ENCODE peak calls at places on chromosomes 3 and 15, in nine cellular contexts. One of them, this sample, is unnamed.

GRCh38 chr3:80278056-80278455 is 510.3 kb upstream of the ROBO1 start:
- DNase-seq in heart left ventricle: no peak
- DNase-seq in BJ: no peak
- DNase-seq in GM13976: no peak
- DNase-seq in mucosa of descending colon: no peak
- DNase-seq in osteocyte: no peak
- DNase-seq in Peyer's patch: no peak
- DNase-seq in Caco-2: no peak
- DNase-seq in A549: no peak
- DNase-seq in this sample: no peak

GRCh38 chr15:94164202-94164807 is 67.1 kb upstream of the MCTP2 start:
- DNase-seq in BJ: no peak
- DNase-seq in A549: peak
- DNase-seq in mucosa of descending colon: no peak
- DNase-seq in Peyer's patch: peak
- DNase-seq in heart left ventricle: no peak
- DNase-seq in GM13976: peak
- DNase-seq in osteocyte: no peak
- DNase-seq in Caco-2: peak
- DNase-seq in this sample: peak

GRCh38 chr3:9279959-9280358 is 30.5 kb upstream of the SRGAP3 start:
- DNase-seq in GM13976: no peak
- DNase-seq in A549: peak
- DNase-seq in heart left ventricle: no peak
- DNase-seq in BJ: no peak
- DNase-seq in Caco-2: no peak
- DNase-seq in osteocyte: no peak
- DNase-seq in Peyer's patch: no peak
- DNase-seq in mucosa of descending colon: no peak
- DNase-seq in this sample: no peak

GRCh38 chr3:196502775-196503181 is 790 bp downstream of the RNF168 start:
- DNase-seq in Caco-2: peak
- DNase-seq in Peyer's patch: peak
- DNase-seq in osteocyte: no peak
- DNase-seq in A549: peak
- DNase-seq in BJ: peak
- DNase-seq in mucosa of descending colon: peak
- DNase-seq in GM13976: peak
- DNase-seq in heart left ventricle: peak
- DNase-seq in this sample: peak

GRCh38 chr15:70266412-70267089 is 168.8 kb upstream of the TLE3 start:
- DNase-seq in A549: no peak
- DNase-seq in heart left ventricle: peak
- DNase-seq in osteocyte: no peak
- DNase-seq in Peyer's patch: peak
- DNase-seq in Caco-2: no peak
- DNase-seq in BJ: no peak
- DNase-seq in GM13976: no peak
- DNase-seq in mucosa of descending colon: peak
- DNase-seq in this sample: no peak

GRCh38 chr3:163939926-163940325 is 1138.4 kb downstream of the SI start:
- DNase-seq in GM13976: no peak
- DNase-seq in osteocyte: no peak
- DNase-seq in A549: no peak
- DNase-seq in heart left ventricle: no peak
- DNase-seq in BJ: no peak
- DNase-seq in Peyer's patch: no peak
- DNase-seq in mucosa of descending colon: no peak
- DNase-seq in Caco-2: peak
- DNase-seq in this sample: no peak

GRCh38 chr15:39785139-39785538 is 2.5 kb upstream of the FSIP1 start:
- DNase-seq in Caco-2: no peak
- DNase-seq in heart left ventricle: no peak
- DNase-seq in BJ: no peak
- DNase-seq in GM13976: no peak
- DNase-seq in Peyer's patch: no peak
- DNase-seq in A549: no peak
- DNase-seq in mucosa of descending colon: no peak
- DNase-seq in osteocyte: no peak
- DNase-seq in this sample: no peak

GRCh38 chr3:134002326-134002725 is 27.4 kb downstream of the SLCO2A1 start:
- DNase-seq in mucosa of descending colon: no peak
- DNase-seq in heart left ventricle: no peak
- DNase-seq in GM13976: no peak
- DNase-seq in A549: peak
- DNase-seq in Caco-2: no peak
- DNase-seq in BJ: peak
- DNase-seq in Peyer's patch: no peak
- DNase-seq in osteocyte: no peak
- DNase-seq in this sample: no peak

GRCh38 chr3:172203522-172204258 is 164.3 kb downstream of the FNDC3B start:
- DNase-seq in heart left ventricle: no peak
- DNase-seq in GM13976: no peak
- DNase-seq in BJ: no peak
- DNase-seq in A549: peak
- DNase-seq in osteocyte: no peak
- DNase-seq in Peyer's patch: no peak
- DNase-seq in Caco-2: peak
- DNase-seq in mucosa of descending colon: no peak
- DNase-seq in this sample: no peak

GRCh38 chr15:66905954-66906353 is 159.4 kb upstream of the SMAD3 start:
- DNase-seq in A549: peak
- DNase-seq in Peyer's patch: no peak
- DNase-seq in GM13976: no peak
- DNase-seq in heart left ventricle: no peak
- DNase-seq in BJ: no peak
- DNase-seq in mucosa of descending colon: no peak
- DNase-seq in osteocyte: no peak
- DNase-seq in Caco-2: no peak
- DNase-seq in this sample: no peak
- TF ChIP-seq CTCF in A549: no peak
- TF ChIP-seq CTCF in Peyer's patch: no peak
- TF ChIP-seq CTCF in GM13976: no peak
- TF ChIP-seq CTCF in heart left ventricle: no peak
- TF ChIP-seq CTCF in BJ: peak
- TF ChIP-seq CTCF in mucosa of descending colon: no peak
- TF ChIP-seq CTCF in osteocyte: no peak
- TF ChIP-seq CTCF in Caco-2: no peak
- TF ChIP-seq CTCF in this sample: no peak

DNA sequence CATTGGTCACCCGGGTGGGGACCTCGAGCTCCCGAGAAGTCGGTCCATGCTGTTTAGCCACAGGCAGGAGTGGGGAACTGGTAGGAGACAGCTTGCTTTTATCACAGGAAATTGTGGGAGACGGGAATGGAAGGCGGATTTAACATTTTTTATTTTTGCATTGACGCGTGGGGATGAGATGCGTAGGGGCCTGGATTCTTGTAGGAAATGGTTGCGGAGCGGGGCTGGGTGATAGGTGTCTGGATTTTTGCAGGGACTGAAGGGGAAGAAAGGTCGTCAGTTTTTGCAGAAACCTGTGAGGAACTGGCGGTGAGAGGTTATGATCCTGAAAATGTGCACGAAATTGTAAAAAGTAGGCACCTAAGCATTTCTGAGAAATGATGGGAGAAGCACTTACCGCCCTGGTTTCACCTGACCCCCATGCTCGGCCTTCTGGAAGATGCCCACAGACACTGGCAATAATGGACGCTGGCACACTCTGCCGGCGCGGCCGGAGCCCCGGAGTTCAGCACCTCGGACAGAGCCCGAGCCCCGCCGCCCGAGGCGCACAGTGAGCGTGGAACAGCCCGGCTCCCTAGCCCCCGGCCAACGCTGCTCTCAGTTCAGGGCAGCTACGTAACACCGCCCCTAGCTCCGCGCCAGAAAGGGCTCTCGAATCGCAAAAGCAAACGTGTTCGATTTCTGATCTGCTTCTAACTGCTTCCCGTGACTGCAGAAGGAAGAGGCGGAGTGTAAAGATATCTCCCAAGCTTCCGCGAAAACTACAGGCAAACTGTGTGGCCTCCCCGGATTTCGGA is 928 bp downstream of the ANKRD34C start:
- DNase-seq in osteocyte: no peak
- DNase-seq in Peyer's patch: no peak
- DNase-seq in mucosa of descending colon: no peak
- DNase-seq in A549: peak
- DNase-seq in Caco-2: peak
- DNase-seq in GM13976: peak
- DNase-seq in BJ: no peak
- DNase-seq in heart left ventricle: peak
- DNase-seq in this sample: peak
- TF ChIP-seq CTCF in osteocyte: no peak
- TF ChIP-seq CTCF in Peyer's patch: no peak
- TF ChIP-seq CTCF in mucosa of descending colon: no peak
- TF ChIP-seq CTCF in A549: no peak
- TF ChIP-seq CTCF in Caco-2: no peak
- TF ChIP-seq CTCF in GM13976: no peak
- TF ChIP-seq CTCF in BJ: no peak
- TF ChIP-seq CTCF in heart left ventricle: no peak
- TF ChIP-seq CTCF in this sample: no peak

GRCh38 chr3:146593776-146594175 is 11.4 kb downstream of the PLSCR5 start:
- DNase-seq in GM13976: no peak
- DNase-seq in A549: no peak
- DNase-seq in osteocyte: no peak
- DNase-seq in Caco-2: no peak
- DNase-seq in BJ: no peak
- DNase-seq in mucosa of descending colon: no peak
- DNase-seq in Peyer's patch: no peak
- DNase-seq in heart left ventricle: no peak
- DNase-seq in this sample: no peak

GRCh38 chr3:146598486-146598885 is 6.7 kb downstream of the PLSCR5 start:
- DNase-seq in GM13976: no peak
- DNase-seq in Caco-2: no peak
- DNase-seq in heart left ventricle: no peak
- DNase-seq in osteocyte: no peak
- DNase-seq in mucosa of descending colon: no peak
- DNase-seq in Peyer's patch: no peak
- DNase-seq in BJ: no peak
- DNase-seq in A549: no peak
- DNase-seq in this sample: no peak

GRCh38 chr3:146589899-146590508 is 15.1 kb downstream of the PLSCR5 start:
- DNase-seq in mucosa of descending colon: no peak
- DNase-seq in A549: peak
- DNase-seq in Caco-2: peak
- DNase-seq in BJ: no peak
- DNase-seq in Peyer's patch: no peak
- DNase-seq in heart left ventricle: no peak
- DNase-seq in osteocyte: no peak
- DNase-seq in GM13976: peak
- DNase-seq in this sample: peak

GRCh38 chr3:146590521-146590920 is 14.6 kb downstream of the PLSCR5 start:
- DNase-seq in heart left ventricle: no peak
- DNase-seq in Peyer's patch: no peak
- DNase-seq in mucosa of descending colon: no peak
- DNase-seq in osteocyte: no peak
- DNase-seq in GM13976: no peak
- DNase-seq in A549: no peak
- DNase-seq in Caco-2: no peak
- DNase-seq in BJ: no peak
- DNase-seq in this sample: no peak

DNA sequence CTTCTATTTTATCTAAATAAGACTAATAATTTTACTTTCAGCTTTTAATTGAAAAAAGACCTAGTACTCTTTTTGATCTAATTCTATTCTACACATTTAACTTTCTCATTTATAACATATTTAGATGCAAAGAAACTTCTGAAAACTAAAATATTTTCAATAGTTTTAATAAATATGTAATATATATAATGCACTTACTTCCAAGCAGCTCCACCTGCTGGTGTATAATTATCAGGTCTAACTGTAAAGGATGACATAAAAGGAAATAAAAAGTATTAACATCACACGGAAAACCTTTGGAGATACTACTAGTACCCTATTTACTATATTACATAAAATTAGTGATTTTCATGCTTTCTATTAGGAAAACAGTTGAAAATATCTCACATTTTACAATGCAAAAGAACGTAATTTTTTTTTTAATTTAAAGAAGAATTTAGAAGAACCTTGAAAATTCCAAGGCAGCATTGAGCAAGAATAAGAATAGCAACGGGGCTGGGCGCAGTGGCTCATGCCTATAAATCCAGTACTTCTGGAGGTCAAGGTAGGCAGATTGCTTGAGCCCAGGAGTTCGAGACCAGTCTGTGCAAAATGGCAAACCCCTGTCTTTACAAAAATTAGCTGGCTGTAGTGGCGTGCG is 10.2 kb downstream of the PLSCR5 start:
- DNase-seq in A549: peak
- DNase-seq in Peyer's patch: no peak
- DNase-seq in Caco-2: no peak
- DNase-seq in mucosa of descending colon: no peak
- DNase-seq in GM13976: no peak
- DNase-seq in osteocyte: no peak
- DNase-seq in heart left ventricle: no peak
- DNase-seq in BJ: no peak
- DNase-seq in this sample: no peak
- TF ChIP-seq CTCF in A549: peak
- TF ChIP-seq CTCF in Peyer's patch: peak
- TF ChIP-seq CTCF in Caco-2: peak
- TF ChIP-seq CTCF in mucosa of descending colon: no peak
- TF ChIP-seq CTCF in GM13976: peak
- TF ChIP-seq CTCF in osteocyte: peak
- TF ChIP-seq CTCF in heart left ventricle: peak
- TF ChIP-seq CTCF in BJ: peak
- TF ChIP-seq CTCF in this sample: peak

DNA sequence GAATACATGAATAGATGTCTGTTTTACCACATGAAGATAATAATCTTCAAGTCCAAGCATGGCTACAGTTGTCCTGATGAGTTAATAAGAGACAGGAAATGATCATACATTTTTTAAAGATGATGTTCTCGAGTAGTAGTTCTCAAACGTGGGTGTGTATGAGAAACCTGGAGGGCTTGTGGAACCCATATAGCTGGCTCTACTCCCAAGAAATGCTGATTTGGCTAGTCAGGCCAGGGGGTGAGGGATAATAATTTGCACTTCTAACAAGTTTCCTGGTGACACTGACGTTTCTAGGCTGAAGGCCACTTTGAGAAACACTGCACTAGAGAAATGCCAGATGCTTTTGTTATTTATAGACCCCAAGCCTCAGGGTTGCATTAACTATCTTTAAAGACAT is 37.0 kb downstream of the ROPN1B start:
- DNase-seq in BJ: peak
- DNase-seq in Peyer's patch: no peak
- DNase-seq in osteocyte: no peak
- DNase-seq in A549: no peak
- DNase-seq in mucosa of descending colon: no peak
- DNase-seq in GM13976: no peak
- DNase-seq in heart left ventricle: no peak
- DNase-seq in Caco-2: no peak
- DNase-seq in this sample: peak
- TF ChIP-seq CTCF in BJ: no peak
- TF ChIP-seq CTCF in Peyer's patch: no peak
- TF ChIP-seq CTCF in osteocyte: no peak
- TF ChIP-seq CTCF in A549: no peak
- TF ChIP-seq CTCF in mucosa of descending colon: no peak
- TF ChIP-seq CTCF in GM13976: no peak
- TF ChIP-seq CTCF in heart left ventricle: no peak
- TF ChIP-seq CTCF in Caco-2: no peak
- TF ChIP-seq CTCF in this sample: no peak

This sample was measured in GM13977.